ENCODE peak calls at places on chromosomes 13 and 19, in six cellular contexts. W is astrocyte of the spinal cord, Y is NCI-H1694, D is neuronal stem cell, V is HT-29, T is caudate nucleus. O is an unnamed sample.

GRCh38 chr19:8578642-8579265 is 1.5 kb upstream of the MYO1F start:
- DNase-seq in W (peak; percentile 65), Y (peak; percentile 54), D (peak; percentile 76), V (peak; percentile 61), T (peak; percentile 10), O (peak; percentile 84)

GRCh38 chr19:46442808-46443450 is 14.2 kb upstream of the PNMA8C start:
- DNase-seq in W (peak; percentile 81), Y (no peak), D (no peak), V (no peak), T (no peak), O (no peak)

GRCh38 chr19:19040417-19040816 is 7.0 kb downstream of the ARMC6 start:
- DNase-seq in W (peak; percentile 71), Y (no peak), D (no peak), V (no peak), T (no peak), O (no peak)

GRCh38 chr19:37537391-37537947 is 30.7 kb downstream of the ZNF793 start:
- DNase-seq in W (no peak), Y (no peak), D (no peak), V (no peak), T (no peak), O (no peak)

GRCh38 chr19:42150940-42151339 is 18.7 kb upstream of the POU2F2 start:
- DNase-seq in W (no peak), Y (no peak), D (no peak), V (no peak), T (no peak), O (no peak)

GRCh38 chr13:99199541-99200432 is 867 bp upstream of the UBAC2 start:
- DNase-seq in W (peak; percentile 35), Y (no peak), D (no peak), V (peak; percentile 73), T (no peak), O (no peak)

GRCh38 chr13:77306458-77306857 is 20.4 kb downstream of the MYCBP2 start:
- DNase-seq in W (no peak), Y (no peak), D (no peak), V (peak; percentile 5), T (no peak), O (no peak)

GRCh38 chr19:18502633-18503294 is 19.1 kb downstream of the ELL start:
- DNase-seq in W (no peak), Y (no peak), D (no peak), V (no peak), T (no peak), O (peak; percentile 61)

GRCh38 chr13:73179906-73180305 is 121.1 kb downstream of the KLF5 start:
- DNase-seq in W (no peak), Y (no peak), D (no peak), V (no peak), T (no peak), O (no peak)

GRCh38 chr19:51462276-51462675 is 4.0 kb upstream of the SIGLEC8 start:
- DNase-seq in W (no peak), Y (no peak), D (no peak), V (no peak), T (no peak), O (no peak)

GRCh38 chr19:15368798-15369593 is 10.6 kb downstream of the AKAP8 start:
- DNase-seq in W (no peak), Y (no peak), D (no peak), V (no peak), T (no peak), O (no peak)

GRCh38 chr19:33785795-33786194 is 10.9 kb upstream of the KCTD15 start:
- DNase-seq in W (peak; percentile 52), Y (no peak), D (no peak), V (no peak), T (no peak), O (no peak)

GRCh38 chr19:51022526-51022925 is 3.0 kb upstream of the KLK10 start:
- DNase-seq in W (no peak), Y (no peak), D (no peak), V (no peak), T (no peak), O (no peak)

GRCh38 chr19:3844596-3844995 is 24.2 kb downstream of the ZFR2 start:
- DNase-seq in W (peak; percentile 69), Y (no peak), D (no peak), V (no peak), T (no peak), O (no peak)

GRCh38 chr13:108195146-108195545 is 20.2 kb downstream of the LIG4 start:
- DNase-seq in W (no peak), Y (no peak), D (no peak), V (no peak), T (no peak), O (no peak)

GRCh38 chr13:96672016-96672415 is 322.3 kb downstream of the OXGR1 start:
- DNase-seq in W (no peak), Y (no peak), D (no peak), V (no peak), T (no peak), O (no peak)

GRCh38 chr13:73900591-73900990 is 233.6 kb downstream of the KLF12 start:
- DNase-seq in W (no peak), Y (no peak), D (no peak), V (no peak), T (no peak), O (no peak)

GRCh38 chr13:100787899-100788298 is 113.3 kb upstream of the TMTC4 start:
- DNase-seq in W (no peak), Y (no peak), D (no peak), V (no peak), T (no peak), O (no peak)

GRCh38 chr13:54536112-54536511 is 1507.5 kb downstream of the OLFM4 start:
- DNase-seq in W (no peak), Y (no peak), D (no peak), V (peak; percentile 40), T (no peak), O (no peak)

GRCh38 chr19:33486407-33486806 is 35.2 kb downstream of the PEPD start:
- DNase-seq in W (no peak), Y (no peak), D (no peak), V (no peak), T (no peak), O (peak; percentile 66)

GRCh38 chr19:7417671-7418324 is 69.1 kb downstream of the ARHGEF18 start:
- DNase-seq in W (peak; percentile 21), Y (no peak), D (no peak), V (no peak), T (no peak), O (no peak)

GRCh38 chr19:6060600-6061391 is 49.5 kb downstream of the RFX2 start:
- DNase-seq in W (peak; percentile 56), Y (no peak), D (no peak), V (peak; percentile 28), T (no peak), O (peak; percentile 78)

GRCh38 chr19:33419763-33420080 is 46.2 kb downstream of the CEBPG start:
- DNase-seq in W (no peak), Y (no peak), D (peak; percentile 54), V (no peak), T (no peak), O (no peak)

GRCh38 chr13:40644838-40645620 is 21.4 kb downstream of the FOXO1 start:
- DNase-seq in W (no peak), Y (no peak), D (no peak), V (peak; percentile 33), T (no peak), O (no peak)

GRCh38 chr13:49635599-49636433 is 7.5 kb downstream of the ARL11 start:
- DNase-seq in W (peak; percentile 48), Y (no peak), D (no peak), V (no peak), T (no peak), O (no peak)

GRCh38 chr19:52170863-52171320 is 529 bp downstream of the ZNF836 start:
- DNase-seq in W (no peak), Y (no peak), D (no peak), V (no peak), T (peak; percentile 12), O (no peak)

GRCh38 chr13:43405457-43405856 is 381.3 kb downstream of the ENOX1 start:
- DNase-seq in W (peak; percentile 78), Y (no peak), D (no peak), V (no peak), T (no peak), O (no peak)

GRCh38 chr13:113454936-113455335 is 1.6 kb upstream of the ADPRHL1 start:
- DNase-seq in W (no peak), Y (no peak), D (no peak), V (no peak), T (no peak), O (no peak)

GRCh38 chr19:52689804-52690394 is 44.9 kb downstream of the ZNF611 start:
- DNase-seq in W (no peak), Y (no peak), D (no peak), V (no peak), T (peak; percentile 47), O (peak; percentile 91)

GRCh38 chr19:54518844-54519243 is 16.2 kb downstream of the LAIR2 start:
- DNase-seq in W (no peak), Y (no peak), D (no peak), V (no peak), T (no peak), O (no peak)

GRCh38 chr13:50409186-50409585 is 393.9 kb downstream of the KCNRG start:
- DNase-seq in W (no peak), Y (no peak), D (no peak), V (no peak), T (no peak), O (no peak)

GRCh38 chr13:51637852-51638496 is 53.7 kb downstream of the WDFY2 start:
- DNase-seq in W (no peak), Y (no peak), D (peak; percentile 43), V (no peak), T (no peak), O (no peak)